ENCODE peak calls at places on chromosomes 16 and 17, in five cellular contexts. O is ovary, G is body of pancreas, P is smooth muscle cell of the brain vasculature, F is neuronal stem cell. D is an unnamed sample.

GRCh38 chr17:66317629-66318028 is 15.2 kb downstream of the PRKCA start:
- DNase-seq in O (no peak), G (no peak), P (no peak), F (no peak), D (no peak)

GRCh38 chr16:88686439-88687253 is at the start of gene SNAI3:
- DNase-seq in O (no peak), G (peak), P (no peak), F (peak), D (no peak)

GRCh38 chr17:75181608-75182318 is 996 bp downstream of the SUMO2 start:
- DNase-seq in O (peak), G (no peak), P (no peak), F (no peak), D (no peak)

GRCh38 chr16:19804538-19805323 is 79.9 kb downstream of the GPRC5B start:
- DNase-seq in O (no peak), G (peak), P (no peak), F (no peak), D (peak)

GRCh38 chr16:2142942-2143868 is 5.2 kb upstream of the RAB26 start:
- DNase-seq in O (no peak), G (no peak), P (no peak), F (no peak), D (no peak)

GRCh38 chr17:61007980-61008379 is 330.3 kb downstream of the BCAS3 start:
- DNase-seq in O (no peak), G (no peak), P (peak), F (no peak), D (no peak)

GRCh38 chr17:43371227-43371821 is 27.5 kb upstream of the ARL4D start:
- DNase-seq in O (peak), G (no peak), P (no peak), F (no peak), D (no peak)

GRCh38 chr17:2085648-2085949 is 30.7 kb downstream of the HIC1 start:
- DNase-seq in O (no peak), G (no peak), P (no peak), F (no peak), D (no peak)

GRCh38 chr17:40448639-40449261 is 5.5 kb downstream of the IGFBP4 start:
- DNase-seq in O (no peak), G (peak), P (no peak), F (no peak), D (no peak)

GRCh38 chr17:50149425-50150353 is 788 bp downstream of the PPP1R9B start:
- DNase-seq in O (peak), G (peak), P (no peak), F (no peak), D (no peak)

GRCh38 chr17:32497431-32498205 is 10.8 kb downstream of the CDK5R1 start:
- DNase-seq in O (no peak), G (no peak), P (no peak), F (no peak), D (no peak)

GRCh38 chr16:12228607-12229499 is 252.3 kb downstream of the SNX29 start:
- DNase-seq in O (peak), G (no peak), P (peak), F (peak), D (peak)

GRCh38 chr16:54694651-54695050 is 236.0 kb upstream of the IRX5 start:
- DNase-seq in O (no peak), G (no peak), P (no peak), F (no peak), D (no peak)

GRCh38 chr17:67836205-67836987 is 11.1 kb downstream of the BPTF start:
- DNase-seq in O (no peak), G (no peak), P (no peak), F (no peak), D (no peak)

GRCh38 chr17:18176152-18176551 is 7.5 kb upstream of the ALKBH5 start:
- DNase-seq in O (no peak), G (no peak), P (no peak), F (no peak), D (no peak)

GRCh38 chr17:13047016-13047415 is 29.2 kb upstream of the ELAC2 start:
- DNase-seq in O (no peak), G (no peak), P (no peak), F (no peak), D (no peak)

GRCh38 chr17:30186761-30187160 is 48.7 kb downstream of the SLC6A4 start:
- DNase-seq in O (no peak), G (no peak), P (no peak), F (no peak), D (no peak)

GRCh38 chr17:6532441-6532885 is 23.9 kb downstream of the PITPNM3 start:
- DNase-seq in O (no peak), G (no peak), P (no peak), F (no peak), D (no peak)

GRCh38 chr17:17146791-17147406 is 59.2 kb downstream of the PLD6 start:
- DNase-seq in O (no peak), G (no peak), P (no peak), F (no peak), D (peak)

GRCh38 chr17:8155341-8156173 is 3.4 kb upstream of the PER1 start:
- DNase-seq in O (peak), G (no peak), P (no peak), F (no peak), D (no peak)

GRCh38 chr17:17084317-17084835 is 42.1 kb downstream of the MPRIP start:
- DNase-seq in O (peak), G (no peak), P (no peak), F (no peak), D (no peak)

GRCh38 chr17:74928786-74929185 is 4.7 kb downstream of the OTOP2 start:
- DNase-seq in O (no peak), G (no peak), P (no peak), F (no peak), D (no peak)

GRCh38 chr17:77124192-77124908 is 16.4 kb upstream of the SEC14L1 start:
- DNase-seq in O (no peak), G (no peak), P (no peak), F (no peak), D (no peak)

GRCh38 chr17:66920965-66921364 is 43.5 kb upstream of the CACNG4 start:
- DNase-seq in O (no peak), G (no peak), P (no peak), F (no peak), D (no peak)

GRCh38 chr16:50282010-50282538 is 15.7 kb downstream of the ADCY7 start:
- DNase-seq in O (no peak), G (peak), P (no peak), F (no peak), D (no peak)

GRCh38 chr17:13297198-13297597 is 279.4 kb upstream of the ELAC2 start:
- DNase-seq in O (no peak), G (no peak), P (no peak), F (no peak), D (no peak)

GRCh38 chr17:46072998-46073397 is 73.9 kb downstream of the STH start:
- DNase-seq in O (no peak), G (no peak), P (no peak), F (no peak), D (no peak)

GRCh38 chr16:67157892-67158635 is 1.6 kb downstream of the TRADD start:
- DNase-seq in O (no peak), G (no peak), P (no peak), F (no peak), D (no peak)

GRCh38 chr17:2405247-2405926 is 4.5 kb upstream of the MNT start:
- DNase-seq in O (no peak), G (no peak), P (peak), F (no peak), D (no peak)

GRCh38 chr16:58125781-58126335 is 3.3 kb downstream of the CFAP20 start:
- DNase-seq in O (no peak), G (no peak), P (no peak), F (no peak), D (no peak)

GRCh38 chr17:78176548-78177025 is 8.2 kb downstream of the SYNGR2 start:
- DNase-seq in O (peak), G (peak), P (no peak), F (no peak), D (no peak)

D was measured in iPS DF 6.9.